ENCODE peak calls at places on chromosomes 7 and 10, in eight cellular contexts. One of them, this sample, is unnamed.

GRCh38 chr10:74949434-74949833 is 123.0 kb downstream of the KAT6B start:
- DNase-seq in PC-3: peak; percentile 78
- DNase-seq in HepG2: no peak
- DNase-seq in PC-9: no peak
- DNase-seq in DND-41: no peak
- DNase-seq in A549: no peak
- DNase-seq in astrocyte: peak; percentile 36
- DNase-seq in IMR-90: peak; percentile 67
- DNase-seq in this sample: no peak

GRCh38 chr7:6258440-6259182 is 13.8 kb downstream of the CYTH3 start:
- DNase-seq in PC-3: no peak
- DNase-seq in DND-41: no peak
- DNase-seq in IMR-90: peak; percentile 79
- DNase-seq in PC-9: no peak
- DNase-seq in A549: no peak
- DNase-seq in astrocyte: peak; percentile 85
- DNase-seq in HepG2: no peak
- DNase-seq in this sample: no peak

GRCh38 chr7:70646551-70647248 is 485.2 kb upstream of the GALNT17 start:
- DNase-seq in IMR-90: no peak
- DNase-seq in astrocyte: no peak
- DNase-seq in PC-9: no peak
- DNase-seq in DND-41: no peak
- DNase-seq in A549: no peak
- DNase-seq in PC-3: no peak
- DNase-seq in HepG2: no peak
- DNase-seq in this sample: no peak

GRCh38 chr7:152411389-152411788 is 24.4 kb downstream of the KMT2C start:
- DNase-seq in HepG2: no peak
- DNase-seq in A549: no peak
- DNase-seq in DND-41: no peak
- DNase-seq in IMR-90: no peak
- DNase-seq in PC-9: no peak
- DNase-seq in astrocyte: no peak
- DNase-seq in PC-3: no peak
- DNase-seq in this sample: no peak

GRCh38 chr7:85890244-85890811 is 703.5 kb upstream of the SEMA3D start:
- DNase-seq in PC-3: peak; percentile 47
- DNase-seq in PC-9: no peak
- DNase-seq in astrocyte: peak; percentile 9
- DNase-seq in HepG2: peak; percentile 39
- DNase-seq in A549: peak; percentile 10
- DNase-seq in IMR-90: peak; percentile 21
- DNase-seq in DND-41: no peak
- DNase-seq in this sample: peak; percentile 6

GRCh38 chr7:69457912-69458491 is 140.3 kb upstream of the AUTS2 start:
- DNase-seq in astrocyte: peak; percentile 74
- DNase-seq in IMR-90: no peak
- DNase-seq in PC-9: no peak
- DNase-seq in HepG2: no peak
- DNase-seq in PC-3: no peak
- DNase-seq in A549: no peak
- DNase-seq in DND-41: no peak
- DNase-seq in this sample: no peak

GRCh38 chr10:118754132-118754555 is 626 bp downstream of the CACUL1 start:
- DNase-seq in HepG2: peak; percentile 35
- DNase-seq in astrocyte: peak; percentile 13
- DNase-seq in PC-9: peak; percentile 49
- DNase-seq in DND-41: peak; percentile 59
- DNase-seq in IMR-90: no peak
- DNase-seq in PC-3: peak; percentile 31
- DNase-seq in A549: peak; percentile 35
- DNase-seq in this sample: no peak

GRCh38 chr10:83371696-83372490 is 767.4 kb upstream of the GHITM start:
- DNase-seq in HepG2: no peak
- DNase-seq in astrocyte: peak; percentile 60
- DNase-seq in A549: no peak
- DNase-seq in IMR-90: no peak
- DNase-seq in PC-9: no peak
- DNase-seq in PC-3: no peak
- DNase-seq in DND-41: no peak
- DNase-seq in this sample: no peak

GRCh38 chr10:48658889-48659269 is 25.8 kb upstream of the WDFY4 start:
- DNase-seq in DND-41: no peak
- DNase-seq in PC-3: no peak
- DNase-seq in HepG2: no peak
- DNase-seq in PC-9: no peak
- DNase-seq in astrocyte: no peak
- DNase-seq in IMR-90: no peak
- DNase-seq in A549: no peak
- DNase-seq in this sample: no peak

GRCh38 chr7:47239927-47240570 is 341.9 kb downstream of the TNS3 start:
- DNase-seq in A549: no peak
- DNase-seq in DND-41: no peak
- DNase-seq in PC-3: no peak
- DNase-seq in IMR-90: no peak
- DNase-seq in astrocyte: no peak
- DNase-seq in HepG2: no peak
- DNase-seq in PC-9: no peak
- DNase-seq in this sample: no peak

GRCh38 chr7:142887282-142888015 is 1.9 kb upstream of the TRPV6 start:
- DNase-seq in astrocyte: no peak
- DNase-seq in PC-3: no peak
- DNase-seq in PC-9: no peak
- DNase-seq in DND-41: no peak
- DNase-seq in IMR-90: no peak
- DNase-seq in A549: no peak
- DNase-seq in HepG2: no peak
- DNase-seq in this sample: no peak

GRCh38 chr7:101111261-101111660 is 15.6 kb upstream of the SERPINE1 start:
- DNase-seq in PC-3: no peak
- DNase-seq in DND-41: no peak
- DNase-seq in astrocyte: no peak
- DNase-seq in A549: no peak
- DNase-seq in PC-9: no peak
- DNase-seq in IMR-90: no peak
- DNase-seq in HepG2: no peak
- DNase-seq in this sample: no peak
- TF ChIP-seq CTCF in PC-3: no peak
- TF ChIP-seq CTCF in DND-41: no peak
- TF ChIP-seq CTCF in astrocyte: no peak
- TF ChIP-seq CTCF in A549: no peak
- TF ChIP-seq CTCF in PC-9: no peak
- TF ChIP-seq CTCF in IMR-90: no peak
- TF ChIP-seq CTCF in HepG2: no peak
- TF ChIP-seq CTCF in this sample: no peak

GRCh38 chr7:148650232-148650858 is 48.4 kb upstream of the CUL1 start:
- DNase-seq in PC-3: peak; percentile 76
- DNase-seq in HepG2: no peak
- DNase-seq in astrocyte: peak; percentile 81
- DNase-seq in PC-9: no peak
- DNase-seq in IMR-90: peak; percentile 65
- DNase-seq in A549: no peak
- DNase-seq in DND-41: no peak
- DNase-seq in this sample: no peak
- H3K4me2 ChIP-seq in PC-3: no peak overlapping the region
- H3K4me2 ChIP-seq in HepG2: no peak overlapping the region
- H3K4me2 ChIP-seq in astrocyte: peak overlapping the region; percentile 41
- H3K4me2 ChIP-seq in PC-9: no peak overlapping the region
- H3K4me2 ChIP-seq in IMR-90: no peak overlapping the region
- H3K4me2 ChIP-seq in A549: no peak overlapping the region
- H3K4me2 ChIP-seq in DND-41: no peak overlapping the region
- H3K4me2 ChIP-seq in this sample: peak overlapping the region; percentile 45

GRCh38 chr7:28364082-28364481 is 48.2 kb upstream of the CREB5 start:
- DNase-seq in astrocyte: no peak
- DNase-seq in A549: no peak
- DNase-seq in IMR-90: no peak
- DNase-seq in DND-41: no peak
- DNase-seq in HepG2: no peak
- DNase-seq in PC-9: no peak
- DNase-seq in PC-3: peak; percentile 50
- DNase-seq in this sample: no peak
- TF ChIP-seq CTCF in astrocyte: no peak
- TF ChIP-seq CTCF in A549: no peak
- TF ChIP-seq CTCF in IMR-90: peak; percentile 18
- TF ChIP-seq CTCF in DND-41: peak; percentile 30
- TF ChIP-seq CTCF in HepG2: no peak
- TF ChIP-seq CTCF in PC-9: peak; percentile 54
- TF ChIP-seq CTCF in PC-3: peak; percentile 62
- TF ChIP-seq CTCF in this sample: peak; percentile 68

DNA sequence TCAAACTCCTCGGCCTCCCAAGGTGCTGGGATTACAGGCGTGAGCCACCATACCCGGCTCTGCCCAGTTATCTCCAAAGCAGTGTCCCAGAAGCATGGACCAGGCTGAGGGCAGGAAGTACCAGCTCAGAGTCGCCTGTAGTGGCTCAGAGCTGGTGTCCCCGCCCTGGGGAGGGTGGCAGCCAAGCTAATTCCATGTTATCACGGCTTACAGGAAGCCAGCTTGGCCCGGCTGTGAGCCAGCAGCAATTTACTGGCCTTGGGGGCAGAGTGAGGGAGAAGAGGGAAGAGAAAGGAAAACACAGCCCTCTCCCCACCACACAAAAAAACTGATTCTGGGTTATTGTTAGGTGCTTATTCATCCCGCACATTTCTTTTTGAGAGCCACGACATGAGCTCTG is 88.1 kb downstream of the HIP1 start:
- DNase-seq in IMR-90: no peak
- DNase-seq in PC-9: no peak
- DNase-seq in HepG2: no peak
- DNase-seq in A549: no peak
- DNase-seq in DND-41: no peak
- DNase-seq in astrocyte: no peak
- DNase-seq in PC-3: no peak
- DNase-seq in this sample: no peak
- H3K4me2 ChIP-seq in IMR-90: no peak overlapping the region
- H3K4me2 ChIP-seq in PC-9: no peak overlapping the region
- H3K4me2 ChIP-seq in HepG2: peak overlapping the region; percentile 76
- H3K4me2 ChIP-seq in A549: peak overlapping the region; percentile 42
- H3K4me2 ChIP-seq in DND-41: no peak overlapping the region
- H3K4me2 ChIP-seq in astrocyte: no peak overlapping the region
- H3K4me2 ChIP-seq in PC-3: no peak overlapping the region
- H3K4me2 ChIP-seq in this sample: peak overlapping the region; percentile 21

GRCh38 chr10:26331376-26331775 is 106.8 kb upstream of the APBB1IP start:
- DNase-seq in astrocyte: no peak
- DNase-seq in HepG2: no peak
- DNase-seq in A549: no peak
- DNase-seq in PC-3: no peak
- DNase-seq in IMR-90: no peak
- DNase-seq in PC-9: no peak
- DNase-seq in DND-41: no peak
- DNase-seq in this sample: no peak
- TF ChIP-seq CTCF in astrocyte: no peak
- TF ChIP-seq CTCF in HepG2: no peak
- TF ChIP-seq CTCF in A549: no peak
- TF ChIP-seq CTCF in PC-3: no peak
- TF ChIP-seq CTCF in IMR-90: no peak
- TF ChIP-seq CTCF in PC-9: no peak
- TF ChIP-seq CTCF in DND-41: no peak
- TF ChIP-seq CTCF in this sample: no peak

GRCh38 chr10:88843171-88843570 is 8.5 kb downstream of the ANKRD22 start:
- DNase-seq in IMR-90: no peak
- DNase-seq in PC-3: no peak
- DNase-seq in A549: no peak
- DNase-seq in astrocyte: no peak
- DNase-seq in PC-9: no peak
- DNase-seq in DND-41: no peak
- DNase-seq in HepG2: no peak
- DNase-seq in this sample: no peak

GRCh38 chr10:88838766-88839165 is 12.9 kb downstream of the ANKRD22 start:
- DNase-seq in astrocyte: no peak
- DNase-seq in A549: no peak
- DNase-seq in PC-9: no peak
- DNase-seq in PC-3: no peak
- DNase-seq in DND-41: no peak
- DNase-seq in IMR-90: no peak
- DNase-seq in HepG2: no peak
- DNase-seq in this sample: no peak

GRCh38 chr10:88840104-88840503 is 11.5 kb downstream of the ANKRD22 start:
- DNase-seq in A549: no peak
- DNase-seq in DND-41: no peak
- DNase-seq in HepG2: no peak
- DNase-seq in PC-3: no peak
- DNase-seq in astrocyte: no peak
- DNase-seq in IMR-90: no peak
- DNase-seq in PC-9: no peak
- DNase-seq in this sample: no peak

GRCh38 chr10:88840881-88841280 is 10.8 kb downstream of the ANKRD22 start:
- DNase-seq in HepG2: no peak
- DNase-seq in DND-41: no peak
- DNase-seq in A549: no peak
- DNase-seq in PC-9: no peak
- DNase-seq in astrocyte: no peak
- DNase-seq in IMR-90: no peak
- DNase-seq in PC-3: no peak
- DNase-seq in this sample: no peak

DNA sequence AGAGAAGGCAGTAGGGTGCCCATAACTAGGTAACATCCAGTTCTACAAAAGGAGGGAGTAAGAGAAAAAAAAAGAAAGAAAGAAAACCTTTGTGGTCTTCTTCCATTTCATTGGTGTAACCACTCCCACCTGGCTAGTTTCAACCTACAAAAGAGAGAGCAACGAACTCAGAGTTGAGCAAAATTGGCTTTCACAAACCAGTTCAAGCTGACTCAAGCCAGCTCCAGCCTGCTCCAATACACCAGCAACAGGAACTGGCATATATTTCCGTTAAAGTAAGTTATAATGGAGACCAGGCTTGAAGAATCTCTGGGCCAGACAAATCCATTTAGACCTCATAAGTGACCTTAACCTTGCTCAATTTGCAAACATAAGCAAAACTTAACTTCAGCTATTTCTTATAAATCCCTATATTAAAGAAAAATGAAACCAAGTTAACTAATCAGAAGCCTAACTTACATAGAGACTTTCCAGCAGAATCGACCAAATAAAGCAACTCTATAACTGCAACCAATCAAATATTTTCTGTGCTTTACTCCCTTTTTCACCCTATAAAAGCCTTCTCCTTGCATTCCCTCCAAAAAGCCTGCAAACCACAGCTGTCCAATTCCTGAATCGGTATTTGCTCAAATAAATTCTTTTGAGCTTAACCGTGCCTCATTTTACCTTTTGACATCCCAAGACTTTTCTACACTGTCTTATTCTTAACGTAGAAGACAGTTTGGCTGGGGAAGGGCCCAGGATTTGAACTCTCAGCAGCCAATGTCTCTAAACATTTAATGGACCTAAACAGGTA is 10.1 kb downstream of the ANKRD22 start:
- DNase-seq in DND-41: no peak
- DNase-seq in IMR-90: no peak
- DNase-seq in astrocyte: no peak
- DNase-seq in PC-3: no peak
- DNase-seq in HepG2: no peak
- DNase-seq in A549: no peak
- DNase-seq in PC-9: no peak
- DNase-seq in this sample: no peak
- H3K4me2 ChIP-seq in DND-41: no peak overlapping the region
- H3K4me2 ChIP-seq in IMR-90: no peak overlapping the region
- H3K4me2 ChIP-seq in astrocyte: no peak overlapping the region
- H3K4me2 ChIP-seq in PC-3: no peak overlapping the region
- H3K4me2 ChIP-seq in HepG2: no peak overlapping the region
- H3K4me2 ChIP-seq in A549: no peak overlapping the region
- H3K4me2 ChIP-seq in PC-9: no peak overlapping the region
- H3K4me2 ChIP-seq in this sample: no peak overlapping the region